ENCODE peak calls at places on chromosomes 1 and 21, in four cellular contexts. One of them, this sample, is unnamed.

GRCh38 chr1:169696273-169697100 is 14.9 kb downstream of the SELL start:
- DNase-seq in H1: no peak
- DNase-seq in H9: no peak
- DNase-seq in neuronal stem cell: no peak
- DNase-seq in this sample: no peak

GRCh38 chr21:44433791-44434567 is 21.3 kb upstream of the LRRC3 start:
- DNase-seq in H1: no peak
- DNase-seq in H9: peak
- DNase-seq in neuronal stem cell: no peak
- DNase-seq in this sample: no peak

GRCh38 chr1:197951089-197951488 is 33.9 kb downstream of the LHX9 start:
- DNase-seq in H1: no peak
- DNase-seq in H9: no peak
- DNase-seq in neuronal stem cell: no peak
- DNase-seq in this sample: no peak

GRCh38 chr1:6956488-6957159 is 171.4 kb downstream of the CAMTA1 start:
- DNase-seq in H1: peak
- DNase-seq in H9: peak
- DNase-seq in neuronal stem cell: no peak
- DNase-seq in this sample: no peak

GRCh38 chr21:33402011-33402979 is 918 bp upstream of the IFNGR2 start:
- DNase-seq in H1: no peak
- DNase-seq in H9: peak
- DNase-seq in neuronal stem cell: peak
- DNase-seq in this sample: peak

GRCh38 chr1:109771712-109772657 is 8.3 kb upstream of the EPS8L3 start:
- DNase-seq in H1: no peak
- DNase-seq in H9: no peak
- DNase-seq in neuronal stem cell: no peak
- DNase-seq in this sample: no peak

GRCh38 chr21:38300180-38300579 is 43.4 kb downstream of the KCNJ15 start:
- DNase-seq in H1: no peak
- DNase-seq in H9: no peak
- DNase-seq in neuronal stem cell: no peak
- DNase-seq in this sample: no peak

GRCh38 chr1:92940541-92940940 is 20.7 kb downstream of the DIPK1A start:
- DNase-seq in H1: no peak
- DNase-seq in H9: no peak
- DNase-seq in neuronal stem cell: no peak
- DNase-seq in this sample: no peak

GRCh38 chr1:210272666-210273065 is 40.1 kb downstream of the SERTAD4 start:
- DNase-seq in H1: no peak
- DNase-seq in H9: peak
- DNase-seq in neuronal stem cell: no peak
- DNase-seq in this sample: peak

GRCh38 chr1:109304221-109304915 is 2.4 kb downstream of the MYBPHL start:
- DNase-seq in H1: no peak
- DNase-seq in H9: no peak
- DNase-seq in neuronal stem cell: no peak
- DNase-seq in this sample: no peak

GRCh38 chr1:39348278-39348677 is 143.2 kb upstream of the BMP8A start:
- DNase-seq in H1: no peak
- DNase-seq in H9: no peak
- DNase-seq in neuronal stem cell: no peak
- DNase-seq in this sample: no peak

GRCh38 chr1:203082571-203083462 is 3.0 kb downstream of the MYOG start:
- DNase-seq in H1: no peak
- DNase-seq in H9: peak
- DNase-seq in neuronal stem cell: no peak
- DNase-seq in this sample: peak

GRCh38 chr1:32963746-32964460 is 706 bp downstream of the RNF19B start:
- DNase-seq in H1: no peak
- DNase-seq in H9: peak
- DNase-seq in neuronal stem cell: peak
- DNase-seq in this sample: peak

GRCh38 chr1:202193614-202194327 is at the start of gene LGR6:
- DNase-seq in H1: no peak
- DNase-seq in H9: no peak
- DNase-seq in neuronal stem cell: no peak
- DNase-seq in this sample: no peak

GRCh38 chr1:45674478-45674877 is 11.9 kb downstream of the GPBP1L1 start:
- DNase-seq in H1: no peak
- DNase-seq in H9: no peak
- DNase-seq in neuronal stem cell: no peak
- DNase-seq in this sample: no peak

GRCh38 chr1:58104960-58105359 is 441.6 kb downstream of the OMA1 start:
- DNase-seq in H1: no peak
- DNase-seq in H9: no peak
- DNase-seq in neuronal stem cell: no peak
- DNase-seq in this sample: no peak

GRCh38 chr1:235906436-235906835 is 39.7 kb upstream of the LYST start:
- DNase-seq in H1: no peak
- DNase-seq in H9: no peak
- DNase-seq in neuronal stem cell: no peak
- DNase-seq in this sample: no peak

GRCh38 chr1:206898089-206898908 is 1.1 kb downstream of the IL24 start:
- DNase-seq in H1: no peak
- DNase-seq in H9: no peak
- DNase-seq in neuronal stem cell: no peak
- DNase-seq in this sample: no peak

GRCh38 chr1:55216078-55216477 is 914 bp upstream of the USP24 start:
- DNase-seq in H1: no peak
- DNase-seq in H9: no peak
- DNase-seq in neuronal stem cell: no peak
- DNase-seq in this sample: no peak

GRCh38 chr1:96474985-96475743 is 246.4 kb upstream of the PTBP2 start:
- DNase-seq in H1: peak
- DNase-seq in H9: peak
- DNase-seq in neuronal stem cell: no peak
- DNase-seq in this sample: peak

GRCh38 chr1:195894411-195894810 is 713.8 kb downstream of the KCNT2 start:
- DNase-seq in H1: no peak
- DNase-seq in H9: no peak
- DNase-seq in neuronal stem cell: no peak
- DNase-seq in this sample: peak

GRCh38 chr1:42936309-42937078 is 22.2 kb downstream of the SLC2A1 start:
- DNase-seq in H1: no peak
- DNase-seq in H9: no peak
- DNase-seq in neuronal stem cell: no peak
- DNase-seq in this sample: no peak

GRCh38 chr1:200506471-200506870 is 96.6 kb upstream of the ZNF281 start:
- DNase-seq in H1: no peak
- DNase-seq in H9: no peak
- DNase-seq in neuronal stem cell: no peak
- DNase-seq in this sample: no peak

GRCh38 chr1:8860738-8861516 is 17.6 kb downstream of the ENO1 start:
- DNase-seq in H1: no peak
- DNase-seq in H9: no peak
- DNase-seq in neuronal stem cell: no peak
- DNase-seq in this sample: no peak

GRCh38 chr21:45386336-45386727 is 18.6 kb upstream of the COL18A1 start:
- DNase-seq in H1: no peak
- DNase-seq in H9: no peak
- DNase-seq in neuronal stem cell: no peak
- DNase-seq in this sample: no peak

GRCh38 chr1:41888756-41889155 is 30.0 kb downstream of the HIVEP3 start:
- DNase-seq in H1: no peak
- DNase-seq in H9: no peak
- DNase-seq in neuronal stem cell: no peak
- DNase-seq in this sample: no peak

GRCh38 chr1:64484651-64485050 is 14.7 kb downstream of the CACHD1 start:
- DNase-seq in H1: no peak
- DNase-seq in H9: no peak
- DNase-seq in neuronal stem cell: no peak
- DNase-seq in this sample: no peak

GRCh38 chr1:27887215-27888035 is 15.1 kb downstream of the THEMIS2 start:
- DNase-seq in H1: no peak
- DNase-seq in H9: no peak
- DNase-seq in neuronal stem cell: no peak
- DNase-seq in this sample: no peak

GRCh38 chr1:207883660-207884245 is 27.2 kb downstream of the CD34 start:
- DNase-seq in H1: no peak
- DNase-seq in H9: no peak
- DNase-seq in neuronal stem cell: no peak
- DNase-seq in this sample: no peak

GRCh38 chr1:59298178-59298583 is 1.3 kb downstream of the FGGY start:
- DNase-seq in H1: no peak
- DNase-seq in H9: no peak
- DNase-seq in neuronal stem cell: no peak
- DNase-seq in this sample: no peak

GRCh38 chr1:47450606-47451005 is 12.8 kb downstream of the FOXD2 start:
- DNase-seq in H1: no peak
- DNase-seq in H9: no peak
- DNase-seq in neuronal stem cell: no peak
- DNase-seq in this sample: no peak

GRCh38 chr1:209870151-209870831 is 42.5 kb downstream of the UTP25 start:
- DNase-seq in H1: no peak
- DNase-seq in H9: no peak
- DNase-seq in neuronal stem cell: no peak
- DNase-seq in this sample: no peak

DNA sequence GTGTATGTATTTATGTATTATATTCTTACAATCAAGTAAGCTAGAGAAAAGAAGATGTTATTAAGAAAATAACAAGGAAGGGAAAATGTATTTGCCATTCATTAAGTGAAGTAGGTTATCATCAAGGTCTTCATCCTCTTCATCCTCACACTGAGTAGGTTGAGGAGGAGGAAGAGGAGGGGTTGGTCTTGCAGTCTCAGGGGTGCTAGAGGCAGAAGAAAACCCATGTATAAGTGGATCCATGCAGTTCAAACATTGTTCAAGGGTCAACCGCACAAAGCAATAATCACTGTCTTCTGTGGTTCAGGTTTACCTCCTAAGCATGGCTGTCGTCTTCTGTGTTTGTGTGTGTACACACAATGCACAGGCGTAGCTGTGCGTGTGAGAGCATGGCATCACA is 16.9 kb downstream of the URB2 start:
- DNase-seq in H1: no peak
- DNase-seq in H9: no peak
- DNase-seq in neuronal stem cell: no peak
- DNase-seq in this sample: no peak
- H2BK5ac ChIP-seq in H1: no peak
- H2BK5ac ChIP-seq in H9: no peak
- H2BK5ac ChIP-seq in neuronal stem cell: no peak
- H2BK5ac ChIP-seq in this sample: no peak

GRCh38 chr1:172906778-172907592 is 143.8 kb downstream of the TNFSF18 start:
- DNase-seq in H1: no peak
- DNase-seq in H9: no peak
- DNase-seq in neuronal stem cell: no peak
- DNase-seq in this sample: peak

GRCh38 chr1:172902861-172903381 is 147.8 kb downstream of the TNFSF18 start:
- DNase-seq in H1: no peak
- DNase-seq in H9: no peak
- DNase-seq in neuronal stem cell: no peak
- DNase-seq in this sample: no peak

GRCh38 chr1:172903581-172904220 is 147.0 kb downstream of the TNFSF18 start:
- DNase-seq in H1: no peak
- DNase-seq in H9: no peak
- DNase-seq in neuronal stem cell: no peak
- DNase-seq in this sample: no peak

GRCh38 chr1:172907834-172908326 is 142.9 kb downstream of the TNFSF18 start:
- DNase-seq in H1: no peak
- DNase-seq in H9: no peak
- DNase-seq in neuronal stem cell: no peak
- DNase-seq in this sample: no peak

GRCh38 chr1:172905452-172905851 is 145.3 kb downstream of the TNFSF18 start:
- DNase-seq in H1: no peak
- DNase-seq in H9: no peak
- DNase-seq in neuronal stem cell: no peak
- DNase-seq in this sample: no peak
- H2BK120ac ChIP-seq in H1: no peak
- H2BK120ac ChIP-seq in H9: no peak
- H2BK120ac ChIP-seq in neuronal stem cell: no peak
- H2BK120ac ChIP-seq in this sample: peak

DNA sequence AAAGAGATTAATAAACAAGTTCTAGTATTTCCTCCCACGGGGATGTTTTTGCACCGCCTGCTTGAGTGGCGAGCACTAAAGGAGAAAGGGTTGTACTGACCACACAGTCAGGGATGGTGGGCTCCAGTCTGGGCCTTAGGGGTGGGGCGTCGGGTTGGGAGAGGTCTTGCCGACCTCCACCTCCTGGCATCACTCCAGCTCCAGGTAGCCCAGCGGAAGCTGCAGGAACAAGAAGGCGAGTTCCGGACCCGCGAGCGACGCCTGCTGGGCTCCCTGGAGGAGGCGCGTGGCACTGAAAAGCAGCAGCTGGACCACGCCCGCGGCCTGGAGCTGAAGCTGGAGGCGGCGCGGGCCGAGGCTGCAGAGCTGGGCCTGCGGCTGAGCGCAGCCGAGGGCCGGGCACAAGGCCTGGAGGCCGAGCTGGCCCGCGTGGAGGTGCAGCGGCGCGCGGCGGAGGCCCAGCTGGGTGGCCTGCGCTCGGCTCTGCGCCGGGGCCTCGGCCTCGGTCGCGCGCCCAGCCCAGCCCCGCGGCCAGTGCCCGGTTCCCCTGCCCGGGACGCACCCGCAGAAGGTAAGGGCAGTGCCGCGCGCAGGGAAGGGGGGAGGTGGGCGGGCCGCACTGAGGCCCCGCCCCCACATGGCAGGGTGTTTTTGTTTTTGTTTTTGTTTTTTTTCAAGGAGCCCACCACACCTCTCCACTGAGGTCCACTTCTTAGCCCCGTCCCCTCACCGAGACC is 19.7 kb downstream of the MFAP2 start:
- DNase-seq in H1: peak
- DNase-seq in H9: peak
- DNase-seq in neuronal stem cell: peak
- DNase-seq in this sample: peak
- H3K18ac ChIP-seq in H1: no peak
- H3K18ac ChIP-seq in H9: no peak
- H3K18ac ChIP-seq in neuronal stem cell: peak
- H3K18ac ChIP-seq in this sample: peak

DNA sequence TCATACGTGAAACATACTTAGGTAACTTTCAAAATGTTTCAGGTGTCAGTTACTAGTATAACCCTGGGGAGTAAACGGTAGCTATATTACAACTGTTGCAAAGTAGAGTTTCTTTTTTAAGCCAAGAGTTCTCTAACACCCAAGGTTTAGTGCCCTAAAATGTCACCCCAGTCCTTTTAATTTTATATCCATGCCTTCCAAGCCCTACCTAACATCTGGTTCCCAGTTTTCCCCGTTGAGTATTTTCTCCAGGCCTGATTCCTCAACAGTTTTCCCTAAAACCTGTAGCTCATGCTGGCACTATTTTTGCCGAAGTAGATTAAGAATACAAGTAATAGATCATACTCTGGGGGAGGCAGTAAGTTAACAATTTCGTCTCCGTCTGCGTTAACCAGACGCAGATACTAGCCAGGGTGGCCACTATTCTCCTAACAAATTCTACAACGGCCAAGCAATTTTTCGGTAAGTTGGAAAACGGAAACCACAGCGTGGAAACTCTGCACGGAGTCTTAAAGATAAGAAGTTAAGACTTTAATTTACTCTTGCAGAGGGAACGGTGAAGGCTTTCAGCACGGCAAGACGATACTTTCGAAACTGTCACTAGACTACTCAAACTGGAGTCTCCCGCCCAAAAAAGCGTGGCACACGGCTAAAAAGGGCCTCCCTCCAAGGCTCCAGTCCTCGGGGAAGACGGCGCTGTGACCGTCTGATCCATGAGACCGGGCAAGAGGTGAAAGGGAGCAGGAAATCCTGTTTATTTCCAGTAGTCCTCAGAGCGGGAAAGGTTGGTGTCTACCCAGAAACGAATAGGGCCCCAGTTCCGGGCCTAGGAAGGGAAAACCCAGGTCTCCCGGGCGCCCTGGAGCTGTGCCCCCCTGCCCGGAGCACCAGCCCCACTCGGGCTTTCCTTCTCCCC is 945 bp downstream of the SRSF4 start:
- DNase-seq in H1: no peak
- DNase-seq in H9: no peak
- DNase-seq in neuronal stem cell: no peak
- DNase-seq in this sample: no peak
- H2BK5ac ChIP-seq in H1: peak
- H2BK5ac ChIP-seq in H9: no peak
- H2BK5ac ChIP-seq in neuronal stem cell: peak
- H2BK5ac ChIP-seq in this sample: peak

This sample was measured in mesendoderm.